ENCODE peak calls at places on chromosomes 11 and 22, in ten cellular contexts. H, V, F, P, M, O, C, Y, Q and R are unnamed samples.

GRCh38 chr11:9003573-9004309 is at the start of gene NRIP3:
- DNase-seq in H (peak), V (peak), F (peak), P (peak), M (peak), O (peak), C (no peak), Y (peak), Q (peak), R (peak)

GRCh38 chr22:21866821-21867527 is 471 bp downstream of the MAPK1 start:
- DNase-seq in H (no peak), V (no peak), F (peak), P (no peak), M (no peak), O (peak), C (no peak), Y (peak), Q (no peak), R (no peak)

GRCh38 chr22:49176956-49177355 is 650.7 kb downstream of the BRD1 start:
- DNase-seq in H (no peak), V (no peak), F (no peak), P (no peak), M (no peak), O (no peak), C (no peak), Y (no peak), Q (no peak), R (no peak)

GRCh38 chr22:44407404-44408226 is 90.4 kb downstream of the RTL6 start:
- DNase-seq in H (peak), V (peak), F (no peak), P (no peak), M (no peak), O (peak), C (no peak), Y (no peak), Q (no peak), R (no peak)

GRCh38 chr22:36184433-36185035 is 17.1 kb downstream of the APOL4 start:
- DNase-seq in H (no peak), V (no peak), F (no peak), P (no peak), M (no peak), O (no peak), C (no peak), Y (peak), Q (no peak), R (no peak)

GRCh38 chr11:9574806-9575530 is 1.5 kb downstream of the WEE1 start:
- DNase-seq in H (peak), V (no peak), F (peak), P (no peak), M (peak), O (peak), C (peak), Y (peak), Q (peak), R (peak)

GRCh38 chr11:119486691-119487259 is 63.8 kb upstream of the THY1 start:
- DNase-seq in H (no peak), V (peak), F (no peak), P (no peak), M (no peak), O (peak), C (no peak), Y (no peak), Q (no peak), R (no peak)

GRCh38 chr11:19946681-19947080 is 213.6 kb downstream of the DBX1 start:
- DNase-seq in H (no peak), V (no peak), F (no peak), P (no peak), M (no peak), O (no peak), C (no peak), Y (no peak), Q (no peak), R (no peak)

GRCh38 chr11:119339581-119340334 is 925 bp downstream of the C1QTNF5 start:
- DNase-seq in H (no peak), V (peak), F (peak), P (no peak), M (no peak), O (no peak), C (no peak), Y (peak), Q (no peak), R (no peak)

GRCh38 chr11:34337016-34337415 is 20.8 kb downstream of the ABTB2 start:
- DNase-seq in H (no peak), V (no peak), F (no peak), P (no peak), M (no peak), O (no peak), C (no peak), Y (no peak), Q (no peak), R (no peak)

GRCh38 chr11:110123003-110123402 is 29.8 kb downstream of the ZC3H12C start:
- DNase-seq in H (peak), V (no peak), F (no peak), P (no peak), M (no peak), O (no peak), C (peak), Y (no peak), Q (no peak), R (no peak)